ENCODE peak calls at places on chromosomes 4 and X, in eight cellular contexts. B is stimulated activated CD4-positive, alpha-beta T cell treated with anti-CD3 and anti-CD28 coated beads, Interleukin-15, amount 100 ng/mL, for 1 hour; T is germinal center; P is testis; D is sciatic nerve; O is activated T-cell treated with anti-CD3 and anti-CD28 coated beads, Interleukin-2, amount 50 U/mL, for 72 hours; Z is NCI-H2029; E is K562. S is an unnamed sample.

GRCh38 chrX:108091878-108092291 is 307 bp downstream of the ATG4A start:
- DNase-seq in B (no peak), T (peak; percentile 1), P (no peak), D (no peak), O (no peak), Z (no peak), E (peak; percentile 31), S (no peak)

GRCh38 chr4:87257523-87257922 is 37.1 kb upstream of the KLHL8 start:
- DNase-seq in B (no peak), T (no peak), P (peak; percentile 45), D (no peak), O (no peak), Z (no peak), E (no peak), S (no peak)

GRCh38 chr4:14520171-14520570 is 482.1 kb upstream of the CPEB2 start:
- DNase-seq in B (no peak), T (no peak), P (no peak), D (no peak), O (no peak), Z (no peak), E (no peak), S (no peak)

GRCh38 chr4:118177121-118177520 is 142.8 kb downstream of the NDST3 start:
- DNase-seq in B (no peak), T (no peak), P (no peak), D (no peak), O (no peak), Z (no peak), E (no peak), S (no peak)

GRCh38 chr4:107069049-107069448 is 32.9 kb upstream of the DKK2 start:
- DNase-seq in B (no peak), T (no peak), P (no peak), D (no peak), O (no peak), Z (no peak), E (no peak), S (no peak)

GRCh38 chrX:73262991-73263390 is 48.3 kb upstream of the NAP1L2 start:
- DNase-seq in B (no peak), T (no peak), P (no peak), D (no peak), O (no peak), Z (no peak), E (peak; percentile 4), S (no peak)

GRCh38 chrX:68684291-68684918 is 36.9 kb downstream of the STARD8 start:
- DNase-seq in B (no peak), T (no peak), P (no peak), D (peak; percentile 75), O (peak; percentile 35), Z (no peak), E (peak; percentile 26), S (no peak)

GRCh38 chr4:25509656-25510055 is 132.6 kb downstream of the ANAPC4 start:
- DNase-seq in B (no peak), T (no peak), P (no peak), D (no peak), O (no peak), Z (no peak), E (no peak), S (no peak)

GRCh38 chrX:107549504-107549903 is 78.8 kb upstream of the PRPS1 start:
- DNase-seq in B (no peak), T (no peak), P (no peak), D (no peak), O (peak; percentile 9), Z (no peak), E (no peak), S (peak; percentile 1)

GRCh38 chrX:152926923-152927322 is 29.1 kb downstream of the ZNF185 start:
- DNase-seq in B (no peak), T (no peak), P (no peak), D (no peak), O (no peak), Z (no peak), E (no peak), S (no peak)

GRCh38 chr4:38177035-38177791 is 217.0 kb downstream of the PTTG2 start:
- DNase-seq in B (peak; percentile 29), T (no peak), P (peak; percentile 35), D (no peak), O (peak; percentile 50), Z (no peak), E (no peak), S (no peak)

GRCh38 chr4:106160560-106160959 is 155.4 kb downstream of the TBCK start:
- DNase-seq in B (no peak), T (no peak), P (no peak), D (no peak), O (no peak), Z (no peak), E (no peak), S (no peak)

GRCh38 chrX:56932653-56933339 is 62.5 kb downstream of the SPIN3 start:
- DNase-seq in B (no peak), T (no peak), P (no peak), D (no peak), O (no peak), Z (no peak), E (no peak), S (no peak)

GRCh38 chrX:5681159-5681558 is 547.5 kb downstream of the NLGN4X start:
- DNase-seq in B (no peak), T (peak; percentile 13), P (no peak), D (no peak), O (no peak), Z (no peak), E (peak; percentile 1), S (no peak)

GRCh38 chr4:54741161-54741560 is 83.4 kb downstream of the KIT start:
- DNase-seq in B (no peak), T (no peak), P (no peak), D (no peak), O (no peak), Z (no peak), E (no peak), S (no peak)

GRCh38 chrX:107709266-107709795 is 66.3 kb downstream of the TSC22D3 start:
- DNase-seq in B (no peak), T (no peak), P (no peak), D (no peak), O (no peak), Z (no peak), E (no peak), S (no peak)

GRCh38 chr4:186002853-186003252 is 66.1 kb upstream of the TLR3 start:
- DNase-seq in B (no peak), T (no peak), P (no peak), D (no peak), O (no peak), Z (no peak), E (no peak), S (no peak)

GRCh38 chrX:130680164-130681035 is 222.6 kb downstream of the ENOX2 start:
- DNase-seq in B (no peak), T (no peak), P (peak; percentile 23), D (no peak), O (no peak), Z (no peak), E (no peak), S (no peak)

GRCh38 chrX:23901065-23901464 is 6.7 kb downstream of the APOO start:
- DNase-seq in B (no peak), T (no peak), P (no peak), D (no peak), O (no peak), Z (no peak), E (no peak), S (peak; percentile 15)

GRCh38 chrX:33974676-33975075 is 157.4 kb downstream of the FAM47A start:
- DNase-seq in B (no peak), T (no peak), P (no peak), D (no peak), O (no peak), Z (no peak), E (no peak), S (no peak)

GRCh38 chr4:5158391-5158770 is 107.1 kb downstream of the STK32B start:
- DNase-seq in B (no peak), T (no peak), P (no peak), D (no peak), O (no peak), Z (no peak), E (no peak), S (peak; percentile 38)

GRCh38 chrX:79081895-79082512 is 62.5 kb upstream of the GPR174 start:
- DNase-seq in B (no peak), T (peak; percentile 12), P (no peak), D (no peak), O (no peak), Z (no peak), E (peak; percentile 13), S (no peak)

GRCh38 chrX:128928636-128929035 is 594.7 kb downstream of the SMARCA1 start:
- DNase-seq in B (no peak), T (no peak), P (no peak), D (no peak), O (no peak), Z (peak; percentile 39), E (no peak), S (no peak)

GRCh38 chrX:148659481-148659880 is 159.1 kb downstream of the AFF2 start:
- DNase-seq in B (no peak), T (no peak), P (no peak), D (no peak), O (no peak), Z (no peak), E (no peak), S (no peak)

GRCh38 chr4:7929530-7929951 is 10.1 kb downstream of the AFAP1 start:
- DNase-seq in B (no peak), T (no peak), P (no peak), D (no peak), O (no peak), Z (no peak), E (no peak), S (peak; percentile 38)

GRCh38 chr4:137905930-137906329 is 336.2 kb downstream of the SLC7A11 start:
- DNase-seq in B (no peak), T (no peak), P (no peak), D (no peak), O (no peak), Z (no peak), E (no peak), S (no peak)

GRCh38 chr4:152536545-152537182 is 772 bp upstream of the FBXW7 start:
- DNase-seq in B (no peak), T (peak; percentile 47), P (no peak), D (no peak), O (no peak), Z (no peak), E (peak; percentile 39), S (no peak)

GRCh38 chrX:108186811-108187210 is 95.2 kb downstream of the ATG4A start:
- DNase-seq in B (no peak), T (no peak), P (no peak), D (no peak), O (no peak), Z (no peak), E (no peak), S (no peak)

GRCh38 chr4:186729856-186730255 is 6.2 kb upstream of the FAT1 start:
- DNase-seq in B (no peak), T (no peak), P (no peak), D (no peak), O (no peak), Z (no peak), E (no peak), S (no peak)

GRCh38 chrX:54288277-54288676 is 69.6 kb downstream of the WNK3 start:
- DNase-seq in B (no peak), T (no peak), P (no peak), D (no peak), O (no peak), Z (peak; percentile 1), E (no peak), S (no peak)

GRCh38 chrX:66018585-66019309 is 21.1 kb downstream of the VSIG4 start:
- DNase-seq in B (no peak), T (no peak), P (no peak), D (no peak), O (no peak), Z (no peak), E (no peak), S (no peak)

GRCh38 chr4:37400326-37400881 is 155.9 kb downstream of the NWD2 start:
- DNase-seq in B (no peak), T (no peak), P (no peak), D (no peak), O (no peak), Z (no peak), E (no peak), S (no peak)

S was measured in Caco-2.